ENCODE peak calls at places on chromosomes 3 and 15, in six cellular contexts. Q, X, N, L, B and C are unnamed samples.

GRCh38 chr15:34853001-34853758 is 57.8 kb upstream of the ACTC1 start:
- DNase-seq in Q (no peak), X (no peak), N (no peak), L (no peak), B (no peak), C (no peak)

GRCh38 chr3:21745971-21746370 is 5.0 kb downstream of the ZNF385D start:
- DNase-seq in Q (no peak), X (no peak), N (no peak), L (no peak), B (no peak), C (no peak)

GRCh38 chr3:69749461-69749860 is 10.2 kb downstream of the MITF start:
- DNase-seq in Q (no peak), X (no peak), N (no peak), L (no peak), B (no peak), C (no peak)

GRCh38 chr15:25527118-25527517 is 88.3 kb upstream of the UBE3A start:
- DNase-seq in Q (no peak), X (no peak), N (no peak), L (no peak), B (no peak), C (no peak)

GRCh38 chr15:90873998-90874605 is 5.7 kb downstream of the FURIN start:
- DNase-seq in Q (no peak), X (no peak), N (no peak), L (peak), B (no peak), C (no peak)

GRCh38 chr15:31274496-31275330 is 51.9 kb upstream of the KLF13 start:
- DNase-seq in Q (no peak), X (no peak), N (no peak), L (no peak), B (no peak), C (no peak)

GRCh38 chr3:13782501-13782900 is 97.4 kb downstream of the WNT7A start:
- DNase-seq in Q (no peak), X (no peak), N (no peak), L (no peak), B (no peak), C (no peak)

GRCh38 chr15:48642795-48643194 is 2.7 kb downstream of the FBN1 start:
- DNase-seq in Q (no peak), X (no peak), N (no peak), L (no peak), B (peak), C (no peak)

GRCh38 chr3:194690501-194691372 is 5.1 kb downstream of the FAM43A start:
- DNase-seq in Q (no peak), X (no peak), N (no peak), L (no peak), B (peak), C (no peak)

GRCh38 chr3:21170964-21171363 is 580.0 kb downstream of the ZNF385D start:
- DNase-seq in Q (no peak), X (no peak), N (no peak), L (no peak), B (peak), C (no peak)

GRCh38 chr15:65069179-65069578 is 1.4 kb upstream of the RASL12 start:
- DNase-seq in Q (no peak), X (no peak), N (no peak), L (peak), B (no peak), C (no peak)

GRCh38 chr3:4083225-4084015 is 219.7 kb upstream of the SETMAR start:
- DNase-seq in Q (no peak), X (no peak), N (no peak), L (no peak), B (no peak), C (no peak)

GRCh38 chr3:192409838-192410683 is 317.3 kb downstream of the FGF12 start:
- DNase-seq in Q (no peak), X (no peak), N (no peak), L (no peak), B (no peak), C (no peak)

GRCh38 chr3:14248849-14249523 is 70.4 kb downstream of the LSM3 start:
- DNase-seq in Q (no peak), X (no peak), N (no peak), L (no peak), B (no peak), C (no peak)

GRCh38 chr3:67646586-67647234 is 7.7 kb downstream of the SUCLG2 start:
- DNase-seq in Q (no peak), X (no peak), N (no peak), L (no peak), B (no peak), C (no peak)

GRCh38 chr3:184523825-184524615 is 37.6 kb upstream of the EPHB3 start:
- DNase-seq in Q (no peak), X (no peak), N (no peak), L (peak), B (no peak), C (no peak)

GRCh38 chr3:145333931-145334330 is 827.1 kb downstream of the PLOD2 start:
- DNase-seq in Q (no peak), X (no peak), N (no peak), L (no peak), B (no peak), C (no peak)

GRCh38 chr15:82789491-82789890 is 16.4 kb downstream of the FSD2 start:
- DNase-seq in Q (no peak), X (no peak), N (no peak), L (no peak), B (no peak), C (no peak)

GRCh38 chr3:177596822-177597271 is 399.6 kb upstream of the TBL1XR1 start:
- DNase-seq in Q (no peak), X (no peak), N (no peak), L (no peak), B (no peak), C (no peak)

GRCh38 chr15:22952826-22953579 is 27.2 kb downstream of the CYFIP1 start:
- DNase-seq in Q (no peak), X (no peak), N (no peak), L (no peak), B (no peak), C (no peak)

GRCh38 chr3:54733615-54734014 is 194.2 kb downstream of the LRTM1 start:
- DNase-seq in Q (no peak), X (no peak), N (no peak), L (no peak), B (no peak), C (no peak)

GRCh38 chr3:142973217-142974009 is 9.9 kb upstream of the PAQR9 start:
- DNase-seq in Q (no peak), X (no peak), N (no peak), L (no peak), B (no peak), C (no peak)

GRCh38 chr15:25233766-25234350 is 205.0 kb downstream of the UBE3A start:
- DNase-seq in Q (no peak), X (no peak), N (no peak), L (no peak), B (no peak), C (no peak)

GRCh38 chr3:148930785-148931184 is 60.6 kb upstream of the GYG1 start:
- DNase-seq in Q (no peak), X (no peak), N (no peak), L (no peak), B (no peak), C (no peak)

GRCh38 chr3:126781406-126781805 is 77.4 kb downstream of the CHCHD6 start:
- DNase-seq in Q (no peak), X (no peak), N (no peak), L (no peak), B (no peak), C (no peak)

GRCh38 chr15:36609793-36610192 is 30.4 kb downstream of the CDIN1 start:
- DNase-seq in Q (no peak), X (no peak), N (no peak), L (no peak), B (no peak), C (no peak)

GRCh38 chr3:100912976-100913375 is 80.2 kb downstream of the ABI3BP start:
- DNase-seq in Q (no peak), X (no peak), N (no peak), L (no peak), B (no peak), C (no peak)

GRCh38 chr15:52100807-52101206 is 11.8 kb downstream of the BCL2L10 start:
- DNase-seq in Q (no peak), X (no peak), N (no peak), L (peak), B (peak), C (no peak)

GRCh38 chr3:151483488-151483887 is 22.6 kb upstream of the IGSF10 start:
- DNase-seq in Q (no peak), X (no peak), N (no peak), L (peak), B (no peak), C (no peak)

GRCh38 chr3:38368238-38368637 is 21.7 kb downstream of the XYLB start:
- DNase-seq in Q (no peak), X (no peak), N (no peak), L (no peak), B (no peak), C (no peak)

GRCh38 chr3:184578822-184579221 is 17.2 kb downstream of the EPHB3 start:
- DNase-seq in Q (no peak), X (no peak), N (no peak), L (no peak), B (no peak), C (no peak)

GRCh38 chr15:52082197-52083036 is 30.2 kb downstream of the BCL2L10 start:
- DNase-seq in Q (no peak), X (no peak), N (no peak), L (no peak), B (peak), C (no peak)

GRCh38 chr3:159748408-159748807 is 240.2 kb upstream of the IL12A start:
- DNase-seq in Q (no peak), X (no peak), N (no peak), L (no peak), B (no peak), C (no peak)

GRCh38 chr3:38541800-38542199 is 45.7 kb downstream of the EXOG start:
- DNase-seq in Q (no peak), X (no peak), N (no peak), L (no peak), B (no peak), C (no peak)

GRCh38 chr3:52517796-52518722 is 15.6 kb downstream of the NT5DC2 start:
- DNase-seq in Q (no peak), X (no peak), N (no peak), L (no peak), B (no peak), C (no peak)

GRCh38 chr3:76367281-76367680 is 581.9 kb upstream of the ZNF717 start:
- DNase-seq in Q (no peak), X (no peak), N (no peak), L (no peak), B (no peak), C (no peak)

GRCh38 chr3:48399387-48400172 is 27.6 kb downstream of the FBXW12 start:
- DNase-seq in Q (no peak), X (no peak), N (no peak), L (no peak), B (no peak), C (no peak)